ENCODE peak calls at places on chromosome 13, in six cellular contexts. M, K, B, P, C and T are unnamed samples.
A peak's percentile ranks its signal among the peaks of the same experiment; 100 is the strongest.

GRCh38 chr13:26202365-26202972 is 19.6 kb downstream of the RNF6 start:
- DNase-seq in B (peak; percentile 60), P (no peak), M (no peak), C (no peak), K (no peak), T (no peak)

GRCh38 chr13:23667750-23668149 is 97.5 kb downstream of the TNFRSF19 start:
- DNase-seq in B (no peak), K (no peak), M (peak; percentile 7), P (no peak), C (no peak), T (no peak)

GRCh38 chr13:50400930-50401553 is 385.8 kb downstream of the KCNRG start:
- DNase-seq in K (no peak), B (peak; percentile 88), M (no peak), P (no peak), C (peak; percentile 65), T (peak; percentile 20)

GRCh38 chr13:101527130-101527529 is 74.7 kb downstream of the ITGBL1 start:
- DNase-seq in P (no peak), M (no peak), K (no peak), C (no peak), B (no peak), T (no peak)

GRCh38 chr13:72390909-72391308 is 336.5 kb downstream of the MZT1 start:
- DNase-seq in K (no peak), C (no peak), M (no peak), P (no peak), B (no peak), T (no peak)

GRCh38 chr13:99731747-99732146 is 230.5 kb downstream of the TM9SF2 start:
- DNase-seq in K (no peak), M (no peak), P (no peak), B (no peak), C (no peak), T (no peak)

GRCh38 chr13:24745861-24746617 is 17.9 kb upstream of the RNF17 start:
- DNase-seq in M (no peak), B (no peak), C (no peak), K (no peak), P (no peak), T (no peak)

GRCh38 chr13:63696055-63696454 is 2280.4 kb upstream of the PCDH20 start:
- DNase-seq in B (no peak), C (peak; percentile 59), P (no peak), M (no peak), K (no peak), T (no peak)

GRCh38 chr13:80604094-80604493 is 263.2 kb upstream of the SPRY2 start:
- DNase-seq in B (peak; percentile 60), M (no peak), K (no peak), C (no peak), P (no peak), T (no peak)

GRCh38 chr13:46119883-46120614 is 15.2 kb upstream of the CPB2 start:
- DNase-seq in C (no peak), B (peak; percentile 76), K (no peak), P (no peak), M (peak; percentile 87), T (no peak)

GRCh38 chr13:73938375-73939070 is 195.7 kb downstream of the KLF12 start:
- DNase-seq in P (no peak), M (no peak), K (no peak), B (peak; percentile 77), C (peak; percentile 65), T (no peak)

GRCh38 chr13:94199135-94199534 is 280.3 kb downstream of the DCT start:
- DNase-seq in B (no peak), M (no peak), K (no peak), P (no peak), C (no peak), T (no peak)

GRCh38 chr13:26376430-26376829 is 122.5 kb downstream of the CDK8 start:
- DNase-seq in C (no peak), M (no peak), K (no peak), B (no peak), P (no peak), T (no peak)

GRCh38 chr13:77325371-77325941 is 1.4 kb downstream of the MYCBP2 start:
- DNase-seq in B (peak; percentile 17), K (peak; percentile 33), C (no peak), M (no peak), P (no peak), T (no peak)

GRCh38 chr13:60647547-60647946 is 250.5 kb downstream of the TDRD3 start:
- DNase-seq in K (no peak), P (no peak), B (no peak), M (no peak), C (no peak), T (no peak)

GRCh38 chr13:78784017-78784745 is 125.2 kb upstream of the OBI1 start:
- DNase-seq in K (no peak), B (no peak), M (no peak), C (no peak), P (no peak), T (no peak)

DNA sequence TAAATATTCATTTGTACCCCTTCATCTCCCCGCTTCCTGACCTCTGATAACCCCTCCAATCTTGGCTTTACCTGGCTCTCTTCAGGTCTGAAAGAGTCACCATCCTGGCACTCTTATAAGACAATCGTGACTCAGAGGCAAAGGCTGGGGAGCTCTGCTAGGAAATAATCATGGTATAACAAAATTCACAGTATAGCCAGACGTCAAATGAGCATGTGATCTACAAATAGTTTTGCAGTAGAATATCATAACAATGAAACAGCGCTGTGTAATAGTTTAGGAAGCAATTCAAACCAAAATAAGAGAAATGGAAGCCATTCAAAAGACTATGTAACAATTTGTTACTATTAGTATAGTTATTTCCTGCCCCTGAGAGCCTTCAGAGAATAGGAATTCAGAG is 34.2 kb downstream of the RXFP2 start:
- DNase-seq in P (no peak), K (no peak), C (no peak), B (peak; percentile 73), M (no peak), T (no peak)
- H3K4me3 ChIP-seq in P (peak overlapping the region; percentile 50), K (no peak overlapping the region), C (no peak overlapping the region), B (no peak overlapping the region), M (no peak overlapping the region), T (no peak overlapping the region)

DNA sequence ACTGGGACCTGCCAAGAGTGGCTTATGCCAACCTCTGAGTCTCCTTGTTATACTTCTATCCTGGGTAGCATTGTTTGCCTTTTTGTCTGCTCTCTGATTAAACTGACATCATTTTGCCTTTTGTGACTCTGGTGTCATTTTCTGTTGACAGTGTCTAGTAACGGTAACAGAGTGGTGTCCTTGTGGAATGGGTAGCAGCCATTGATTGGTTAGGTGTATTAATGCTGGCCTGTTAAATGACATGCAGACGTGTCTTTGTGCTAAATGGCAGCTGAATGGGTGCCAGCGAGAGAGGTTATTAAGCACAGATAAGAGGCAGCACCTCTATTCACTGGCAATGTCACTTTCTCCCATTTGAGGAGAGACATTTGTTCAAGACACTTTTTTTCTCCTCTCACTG is 1289.4 kb downstream of the PCDH9 start:
- DNase-seq in C (no peak), M (no peak), P (no peak), B (no peak), K (no peak), T (no peak)
- H3K27ac ChIP-seq in C (no peak overlapping the region), M (no peak overlapping the region), P (no peak overlapping the region), B (no peak overlapping the region), K (no peak overlapping the region), T (no peak overlapping the region)

GRCh38 chr13:40597735-40598365 is 68.6 kb downstream of the FOXO1 start:
- DNase-seq in C (no peak), M (no peak), K (no peak), P (no peak), B (no peak), T (no peak)
- H3K4me3 ChIP-seq in C (no peak overlapping the region), M (no peak overlapping the region), K (no peak overlapping the region), P (peak overlapping the region; percentile 42), B (no peak overlapping the region), T (no peak overlapping the region)

DNA sequence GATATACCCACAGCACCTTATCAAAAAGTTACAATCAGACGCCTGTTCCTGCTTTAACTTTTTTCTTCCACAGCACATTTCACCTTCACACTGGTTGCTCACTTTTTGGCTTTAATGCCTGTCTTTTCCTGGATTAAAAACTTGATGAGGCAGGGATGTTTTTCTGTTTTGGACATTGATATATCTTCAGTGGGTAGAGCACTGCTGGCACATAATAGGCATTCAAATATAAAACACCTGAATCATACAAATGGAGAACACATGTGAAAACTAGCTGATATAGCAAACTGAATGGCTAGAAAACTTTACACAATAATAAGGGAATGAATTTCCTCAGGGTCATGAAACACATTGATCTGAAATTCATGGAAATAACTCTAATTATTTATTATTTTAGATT is 65.6 kb downstream of the STARD13 start:
- DNase-seq in C (no peak), K (no peak), P (no peak), B (no peak), M (no peak), T (no peak)
- H3K27ac ChIP-seq in C (no peak overlapping the region), K (no peak overlapping the region), P (no peak overlapping the region), B (no peak overlapping the region), M (no peak overlapping the region), T (no peak overlapping the region)

GRCh38 chr13:110485604-110486003 is 75.9 kb downstream of the RAB20 start:
- DNase-seq in P (no peak), M (no peak), C (no peak), K (no peak), B (peak; percentile 17), T (no peak)

GRCh38 chr13:110484290-110485048 is 77.1 kb downstream of the RAB20 start:
- DNase-seq in B (no peak), C (no peak), K (no peak), P (no peak), M (no peak), T (no peak)

GRCh38 chr13:110490009-110490770 is 71.3 kb downstream of the RAB20 start:
- DNase-seq in K (no peak), B (no peak), C (no peak), P (no peak), M (no peak), T (no peak)

GRCh38 chr13:110483386-110483785 is 78.1 kb downstream of the RAB20 start:
- DNase-seq in C (no peak), B (no peak), M (no peak), K (no peak), P (no peak), T (no peak)

DNA sequence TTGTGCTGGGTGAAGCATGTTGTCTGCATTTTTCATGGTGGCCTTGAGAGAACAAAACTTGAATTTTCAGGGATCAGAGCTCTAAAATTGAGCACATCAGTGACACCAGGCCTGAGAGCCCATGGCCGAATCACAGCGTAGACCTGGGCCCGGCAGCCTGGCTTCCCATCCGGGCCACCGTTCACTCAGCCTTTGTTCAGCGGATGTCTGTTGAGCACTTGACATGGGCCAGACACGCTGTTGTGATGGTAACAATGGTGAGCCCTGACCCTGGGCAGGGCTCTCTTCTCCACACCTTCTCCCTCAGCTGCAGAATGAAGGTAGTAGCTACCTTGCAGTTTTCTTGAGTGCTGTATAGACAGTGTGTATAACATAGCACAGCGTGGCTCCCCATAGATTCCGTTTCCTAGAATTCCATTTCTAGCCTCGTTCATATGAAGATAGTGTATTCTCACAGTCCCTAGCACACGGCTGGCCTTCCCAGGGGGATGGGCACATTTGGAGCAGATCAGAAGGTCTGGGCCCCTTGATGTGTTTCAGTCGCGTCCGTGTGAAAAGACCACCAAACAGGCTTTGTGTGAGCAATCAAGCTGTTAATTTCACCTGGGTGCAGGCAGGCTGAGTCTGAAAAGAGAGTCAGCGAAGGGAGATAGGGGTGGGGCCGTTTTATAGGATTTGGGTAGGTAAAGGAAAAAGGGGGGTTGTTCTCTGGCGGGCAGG is 75.3 kb downstream of the RAB20 start:
- DNase-seq in K (no peak), B (no peak), M (no peak), C (no peak), P (no peak), T (no peak)
- H3K4me3 ChIP-seq in K (no peak overlapping the region), B (no peak overlapping the region), M (no peak overlapping the region), C (no peak overlapping the region), P (no peak overlapping the region), T (no peak overlapping the region)